ENCODE peak calls at places on chromosomes 13 and 19, in four cellular contexts. One of them, this sample, is unnamed.

GRCh38 chr13:51935326-51936171 is 73.8 kb downstream of the CCDC70 start:
- DNase-seq in M059J: peak
- DNase-seq in activated T-helper 1 cell treated with anti-CD3 and anti-CD28 coated beads, Interleukin-2, amount 50 U/mL, for 16 hours: no peak
- DNase-seq in nucleus accumbens: no peak
- DNase-seq in this sample: peak

GRCh38 chr13:43227721-43228120 is 204.3 kb downstream of the DNAJC15 start:
- DNase-seq in nucleus accumbens: no peak
- DNase-seq in activated T-helper 1 cell treated with anti-CD3 and anti-CD28 coated beads, Interleukin-2, amount 50 U/mL, for 16 hours: no peak
- DNase-seq in M059J: peak
- DNase-seq in this sample: no peak

GRCh38 chr19:39154626-39155100 is 29.1 kb downstream of the PAK4 start:
- DNase-seq in M059J: no peak
- DNase-seq in activated T-helper 1 cell treated with anti-CD3 and anti-CD28 coated beads, Interleukin-2, amount 50 U/mL, for 16 hours: no peak
- DNase-seq in nucleus accumbens: no peak
- DNase-seq in this sample: peak

GRCh38 chr13:48726711-48727110 is 73.0 kb downstream of the CYSLTR2 start:
- DNase-seq in nucleus accumbens: no peak
- DNase-seq in M059J: no peak
- DNase-seq in activated T-helper 1 cell treated with anti-CD3 and anti-CD28 coated beads, Interleukin-2, amount 50 U/mL, for 16 hours: no peak
- DNase-seq in this sample: no peak

GRCh38 chr19:49417090-49417489 is 6.2 kb downstream of the PTH2 start:
- DNase-seq in M059J: no peak
- DNase-seq in nucleus accumbens: no peak
- DNase-seq in activated T-helper 1 cell treated with anti-CD3 and anti-CD28 coated beads, Interleukin-2, amount 50 U/mL, for 16 hours: no peak
- DNase-seq in this sample: no peak

GRCh38 chr13:78476910-78477309 is 126.4 kb downstream of the POU4F1 start:
- DNase-seq in M059J: no peak
- DNase-seq in nucleus accumbens: no peak
- DNase-seq in activated T-helper 1 cell treated with anti-CD3 and anti-CD28 coated beads, Interleukin-2, amount 50 U/mL, for 16 hours: no peak
- DNase-seq in this sample: no peak

GRCh38 chr19:44694184-44694579 is 4.8 kb upstream of the CEACAM16 start:
- DNase-seq in M059J: no peak
- DNase-seq in activated T-helper 1 cell treated with anti-CD3 and anti-CD28 coated beads, Interleukin-2, amount 50 U/mL, for 16 hours: no peak
- DNase-seq in nucleus accumbens: no peak
- DNase-seq in this sample: no peak

GRCh38 chr19:39916236-39916635 is 18.2 kb downstream of the FCGBP start:
- DNase-seq in M059J: no peak
- DNase-seq in activated T-helper 1 cell treated with anti-CD3 and anti-CD28 coated beads, Interleukin-2, amount 50 U/mL, for 16 hours: no peak
- DNase-seq in nucleus accumbens: no peak
- DNase-seq in this sample: no peak

GRCh38 chr19:3814648-3815047 is 28.5 kb upstream of the MATK start:
- DNase-seq in activated T-helper 1 cell treated with anti-CD3 and anti-CD28 coated beads, Interleukin-2, amount 50 U/mL, for 16 hours: no peak
- DNase-seq in M059J: no peak
- DNase-seq in nucleus accumbens: no peak
- DNase-seq in this sample: no peak

GRCh38 chr13:112446867-112447266 is 70.7 kb downstream of the SPACA7 start:
- DNase-seq in M059J: no peak
- DNase-seq in activated T-helper 1 cell treated with anti-CD3 and anti-CD28 coated beads, Interleukin-2, amount 50 U/mL, for 16 hours: no peak
- DNase-seq in nucleus accumbens: no peak
- DNase-seq in this sample: no peak

GRCh38 chr13:67119481-67119883 is 110.7 kb downstream of the PCDH9 start:
- DNase-seq in activated T-helper 1 cell treated with anti-CD3 and anti-CD28 coated beads, Interleukin-2, amount 50 U/mL, for 16 hours: no peak
- DNase-seq in M059J: peak
- DNase-seq in nucleus accumbens: no peak
- DNase-seq in this sample: no peak

GRCh38 chr13:90427322-90428272 is 919.9 kb upstream of the MIR17HG start:
- DNase-seq in M059J: no peak
- DNase-seq in nucleus accumbens: no peak
- DNase-seq in activated T-helper 1 cell treated with anti-CD3 and anti-CD28 coated beads, Interleukin-2, amount 50 U/mL, for 16 hours: no peak
- DNase-seq in this sample: no peak

GRCh38 chr19:47379398-47379938 is 30.4 kb downstream of the DHX34 start:
- DNase-seq in nucleus accumbens: peak
- DNase-seq in M059J: no peak
- DNase-seq in activated T-helper 1 cell treated with anti-CD3 and anti-CD28 coated beads, Interleukin-2, amount 50 U/mL, for 16 hours: no peak
- DNase-seq in this sample: no peak

GRCh38 chr19:4636151-4636717 is 3.1 kb upstream of the TNFAIP8L1 start:
- DNase-seq in nucleus accumbens: no peak
- DNase-seq in M059J: peak
- DNase-seq in activated T-helper 1 cell treated with anti-CD3 and anti-CD28 coated beads, Interleukin-2, amount 50 U/mL, for 16 hours: peak
- DNase-seq in this sample: peak

GRCh38 chr19:38274734-38275133 is 10.4 kb downstream of the SPINT2 start:
- DNase-seq in nucleus accumbens: peak
- DNase-seq in M059J: no peak
- DNase-seq in activated T-helper 1 cell treated with anti-CD3 and anti-CD28 coated beads, Interleukin-2, amount 50 U/mL, for 16 hours: no peak
- DNase-seq in this sample: no peak

GRCh38 chr13:95298169-95298940 is 2.9 kb downstream of the ABCC4 start:
- DNase-seq in M059J: no peak
- DNase-seq in activated T-helper 1 cell treated with anti-CD3 and anti-CD28 coated beads, Interleukin-2, amount 50 U/mL, for 16 hours: no peak
- DNase-seq in nucleus accumbens: no peak
- DNase-seq in this sample: no peak

GRCh38 chr13:84606616-84607015 is 724.3 kb upstream of the SLITRK1 start:
- DNase-seq in activated T-helper 1 cell treated with anti-CD3 and anti-CD28 coated beads, Interleukin-2, amount 50 U/mL, for 16 hours: no peak
- DNase-seq in nucleus accumbens: no peak
- DNase-seq in M059J: no peak
- DNase-seq in this sample: no peak

GRCh38 chr19:33552928-33553279 is 31.3 kb upstream of the PEPD start:
- DNase-seq in nucleus accumbens: no peak
- DNase-seq in M059J: no peak
- DNase-seq in activated T-helper 1 cell treated with anti-CD3 and anti-CD28 coated beads, Interleukin-2, amount 50 U/mL, for 16 hours: no peak
- DNase-seq in this sample: no peak

GRCh38 chr13:65217459-65217858 is 2012.7 kb downstream of the PCDH9 start:
- DNase-seq in M059J: no peak
- DNase-seq in nucleus accumbens: no peak
- DNase-seq in activated T-helper 1 cell treated with anti-CD3 and anti-CD28 coated beads, Interleukin-2, amount 50 U/mL, for 16 hours: no peak
- DNase-seq in this sample: no peak

GRCh38 chr13:72163671-72164070 is 296.7 kb upstream of the DACH1 start:
- DNase-seq in nucleus accumbens: no peak
- DNase-seq in M059J: peak
- DNase-seq in activated T-helper 1 cell treated with anti-CD3 and anti-CD28 coated beads, Interleukin-2, amount 50 U/mL, for 16 hours: no peak
- DNase-seq in this sample: no peak

GRCh38 chr13:46804391-46804815 is 7.4 kb upstream of the ESD start:
- DNase-seq in activated T-helper 1 cell treated with anti-CD3 and anti-CD28 coated beads, Interleukin-2, amount 50 U/mL, for 16 hours: no peak
- DNase-seq in nucleus accumbens: no peak
- DNase-seq in M059J: peak
- DNase-seq in this sample: no peak

GRCh38 chr13:41064493-41064892 is 3.2 kb downstream of the WBP4 start:
- DNase-seq in M059J: peak
- DNase-seq in nucleus accumbens: no peak
- DNase-seq in activated T-helper 1 cell treated with anti-CD3 and anti-CD28 coated beads, Interleukin-2, amount 50 U/mL, for 16 hours: no peak
- DNase-seq in this sample: no peak

GRCh38 chr13:31436478-31436877 is 236.7 kb downstream of the B3GLCT start:
- DNase-seq in nucleus accumbens: no peak
- DNase-seq in activated T-helper 1 cell treated with anti-CD3 and anti-CD28 coated beads, Interleukin-2, amount 50 U/mL, for 16 hours: no peak
- DNase-seq in M059J: peak
- DNase-seq in this sample: no peak

GRCh38 chr19:42176649-42176989 is 40.9 kb downstream of the DEDD2 start:
- DNase-seq in activated T-helper 1 cell treated with anti-CD3 and anti-CD28 coated beads, Interleukin-2, amount 50 U/mL, for 16 hours: no peak
- DNase-seq in nucleus accumbens: no peak
- DNase-seq in M059J: no peak
- DNase-seq in this sample: peak

GRCh38 chr13:69092615-69093322 is 1014.9 kb upstream of the ATXN8OS start:
- DNase-seq in nucleus accumbens: no peak
- DNase-seq in activated T-helper 1 cell treated with anti-CD3 and anti-CD28 coated beads, Interleukin-2, amount 50 U/mL, for 16 hours: no peak
- DNase-seq in M059J: no peak
- DNase-seq in this sample: no peak

GRCh38 chr13:20340759-20341161 is 108.6 kb upstream of the GJB6 start:
- DNase-seq in activated T-helper 1 cell treated with anti-CD3 and anti-CD28 coated beads, Interleukin-2, amount 50 U/mL, for 16 hours: no peak
- DNase-seq in nucleus accumbens: peak
- DNase-seq in M059J: peak
- DNase-seq in this sample: no peak

GRCh38 chr13:39321578-39321977 is 281.4 kb downstream of the LHFPL6 start:
- DNase-seq in M059J: no peak
- DNase-seq in nucleus accumbens: no peak
- DNase-seq in activated T-helper 1 cell treated with anti-CD3 and anti-CD28 coated beads, Interleukin-2, amount 50 U/mL, for 16 hours: no peak
- DNase-seq in this sample: no peak